ENCODE peak calls at places on chromosome 5, in six cellular contexts. J, X, N, Q, V and P are unnamed samples.

GRCh38 chr5:156340886-156341285 is 13.9 kb downstream of the SGCD start:
- DNase-seq in Q (no peak), X (no peak), V (no peak), J (no peak), N (no peak), P (no peak)

GRCh38 chr5:82351754-82352145 is 73.6 kb upstream of the RPS23 start:
- DNase-seq in X (no peak), V (no peak), Q (no peak), J (no peak), N (peak), P (peak)

GRCh38 chr5:73234156-73234555 is 61.2 kb downstream of the TMEM174 start:
- DNase-seq in J (no peak), V (no peak), N (no peak), X (no peak), Q (no peak), P (no peak)

GRCh38 chr5:42600441-42600840 is 156.2 kb upstream of the CCDC152 start:
- DNase-seq in X (no peak), Q (no peak), N (no peak), J (no peak), V (no peak), P (no peak)

GRCh38 chr5:107381189-107381856 is 289.4 kb downstream of the EFNA5 start:
- DNase-seq in N (peak), V (no peak), Q (no peak), X (no peak), J (no peak), P (no peak)

GRCh38 chr5:57316798-57317327 is 143.0 kb downstream of the GPBP1 start:
- DNase-seq in N (peak), X (no peak), V (no peak), J (no peak), Q (peak), P (peak)

GRCh38 chr5:162434311-162434710 is 366.7 kb downstream of the GABRG2 start:
- DNase-seq in X (no peak), Q (no peak), N (no peak), V (no peak), J (no peak), P (no peak)

GRCh38 chr5:132506094-132506692 is 15.6 kb upstream of the IRF1 start:
- DNase-seq in N (peak), J (no peak), V (no peak), Q (peak), X (no peak), P (peak)

GRCh38 chr5:28370896-28371295 is 1332.5 kb upstream of the CDH9 start:
- DNase-seq in V (no peak), N (no peak), J (no peak), X (no peak), Q (no peak), P (no peak)

GRCh38 chr5:133353741-133354140 is 258.6 kb downstream of the FSTL4 start:
- DNase-seq in V (no peak), J (no peak), N (no peak), X (peak), Q (no peak), P (no peak)

GRCh38 chr5:146103594-146103993 is 1.8 kb downstream of the PLAC8L1 start:
- DNase-seq in J (no peak), V (no peak), N (peak), X (no peak), Q (no peak), P (no peak)